ENCODE peak calls at places on chromosomes 13 and 19, in six cellular contexts. F, Z, V, P, U and D are unnamed samples.

GRCh38 chr19:51127755-51128154 is 3.0 kb downstream of the SIGLEC9 start:
- DNase-seq in F (peak), Z (peak), V (no peak), P (no peak), U (no peak), D (no peak)

GRCh38 chr19:1269478-1270167 is 491 bp downstream of the CIRBP start:
- DNase-seq in F (peak), Z (peak), V (peak), P (peak), U (peak), D (peak)

GRCh38 chr19:46761418-46761831 is 15.2 kb upstream of the STRN4 start:
- DNase-seq in F (no peak), Z (no peak), V (no peak), P (no peak), U (no peak), D (no peak)

GRCh38 chr19:51993422-51993821 is 6.8 kb upstream of the ZNF350 start:
- DNase-seq in F (no peak), Z (no peak), V (no peak), P (no peak), U (no peak), D (no peak)

GRCh38 chr19:34457446-34457845 is 24.1 kb upstream of the WTIP start:
- DNase-seq in F (no peak), Z (no peak), V (no peak), P (no peak), U (no peak), D (no peak)

GRCh38 chr19:4986471-4986888 is 17.6 kb downstream of the KDM4B start:
- DNase-seq in F (no peak), Z (no peak), V (no peak), P (no peak), U (no peak), D (no peak)

GRCh38 chr13:42327725-42328124 is 55.8 kb downstream of the AKAP11 start:
- DNase-seq in F (no peak), Z (no peak), V (no peak), P (no peak), U (no peak), D (no peak)

GRCh38 chr19:35264281-35265125 is 4.3 kb upstream of the USF2 start:
- DNase-seq in F (peak), Z (no peak), V (no peak), P (no peak), U (no peak), D (peak)

GRCh38 chr19:49591731-49592485 is 926 bp downstream of the PRR12 start:
- DNase-seq in F (no peak), Z (no peak), V (peak), P (peak), U (peak), D (no peak)

GRCh38 chr13:85197431-85197830 is 601.8 kb downstream of the SLITRK6 start:
- DNase-seq in F (peak), Z (no peak), V (no peak), P (no peak), U (no peak), D (no peak)

GRCh38 chr13:25525884-25526283 is 154.1 kb downstream of the ATP8A2 start:
- DNase-seq in F (no peak), Z (no peak), V (no peak), P (no peak), U (no peak), D (no peak)

GRCh38 chr19:45469835-45470146 is 2.0 kb downstream of the FOSB start:
- DNase-seq in F (no peak), Z (no peak), V (no peak), P (no peak), U (no peak), D (no peak)

GRCh38 chr19:27762933-27763332 is 1450.0 kb downstream of the UQCRFS1 start:
- DNase-seq in F (no peak), Z (no peak), V (no peak), P (no peak), U (no peak), D (no peak)

GRCh38 chr19:39778763-39779162 is at the start of gene LEUTX:
- DNase-seq in F (no peak), Z (no peak), V (no peak), P (no peak), U (no peak), D (no peak)

GRCh38 chr19:43425567-43426392 is 11.1 kb downstream of the TEX101 start:
- DNase-seq in F (no peak), Z (no peak), V (peak), P (peak), U (no peak), D (no peak)